ENCODE peak calls at places on chromosomes 11 and 22, in four cellular contexts. O is B cell, N is kidney epithelial cell, F is thoracic aorta. P is an unnamed sample.

GRCh38 chr11:66479741-66480115 is 506 bp upstream of the DPP3 start:
- DNase-seq in N (peak; percentile 26), O (no peak), F (no peak), P (no peak)

GRCh38 chr11:132158696-132159095 is 788.3 kb downstream of the NTM start:
- DNase-seq in F (no peak), N (no peak), O (no peak), P (no peak)

GRCh38 chr11:61736310-61736709 is 16.1 kb upstream of the MYRF start:
- DNase-seq in O (no peak), F (no peak), N (no peak), P (no peak)

GRCh38 chr11:11579012-11579755 is 42.6 kb downstream of the GALNT18 start:
- DNase-seq in O (no peak), N (no peak), F (no peak), P (no peak)

GRCh38 chr22:24244144-24244787 is 616 bp downstream of the GGT5 start:
- DNase-seq in N (no peak), F (no peak), O (no peak), P (no peak)

GRCh38 chr22:46770151-46770641 is 7.7 kb downstream of the TBC1D22A start:
- DNase-seq in N (no peak), O (no peak), F (no peak), P (no peak)

GRCh38 chr22:41799486-41800347 is 762 bp upstream of the CCDC134 start:
- DNase-seq in F (no peak), O (no peak), N (no peak), P (peak; percentile 43)

GRCh38 chr22:36977947-36978660 is 41.1 kb downstream of the TST start:
- DNase-seq in O (peak; percentile 92), F (peak; percentile 73), N (peak; percentile 25), P (peak; percentile 92)

GRCh38 chr11:31711137-31711536 is 100.0 kb downstream of the PAX6 start:
- DNase-seq in F (no peak), O (no peak), N (no peak), P (no peak)

GRCh38 chr11:6238902-6239301 is at the start of gene CNGA4:
- DNase-seq in O (no peak), F (no peak), N (no peak), P (no peak)

GRCh38 chr11:72744474-72744873 is 7.7 kb downstream of the ARAP1 start:
- DNase-seq in N (no peak), O (peak; percentile 43), F (no peak), P (no peak)

GRCh38 chr11:65134952-65135632 is 773 bp upstream of the SYVN1 start:
- DNase-seq in F (peak; percentile 73), O (peak; percentile 89), N (peak; percentile 96), P (peak; percentile 98)

GRCh38 chr22:19517919-19518567 is 6.2 kb downstream of the CLDN5 start:
- DNase-seq in O (no peak), F (no peak), N (no peak), P (no peak)